ENCODE peak calls at places on chromosome 4, in six cellular contexts. W is fibroblast of lung, K is cardiac muscle cell, D is foreskin fibroblast, A is ovary, J is lower leg skin. R is an unnamed sample.

GRCh38 chr4:106301393-106302084 is 14.5 kb downstream of the TBCK start:
- DNase-seq in W (no peak), K (peak), D (peak), A (no peak), J (no peak), R (no peak)

GRCh38 chr4:55615008-55615407 is 21.1 kb downstream of the NMU start:
- DNase-seq in W (no peak), K (no peak), D (no peak), A (no peak), J (no peak), R (no peak)

GRCh38 chr4:126318376-126318775 is 1003.6 kb downstream of the FAT4 start:
- DNase-seq in W (no peak), K (no peak), D (no peak), A (no peak), J (no peak), R (no peak)

GRCh38 chr4:46445689-46446339 is 55.9 kb upstream of the GABRA2 start:
- DNase-seq in W (no peak), K (no peak), D (no peak), A (no peak), J (no peak), R (no peak)

GRCh38 chr4:31727030-31727429 is 1006.9 kb downstream of the PCDH7 start:
- DNase-seq in W (no peak), K (no peak), D (no peak), A (no peak), J (no peak), R (no peak)

GRCh38 chr4:67885727-67886126 is 1.9 kb upstream of the TMPRSS11D start:
- DNase-seq in W (peak), K (peak), D (peak), A (no peak), J (no peak), R (no peak)

GRCh38 chr4:184831153-184831552 is 5.4 kb upstream of the ACSL1 start:
- DNase-seq in W (no peak), K (no peak), D (no peak), A (no peak), J (no peak), R (no peak)

GRCh38 chr4:119897260-119897659 is 169.4 kb downstream of the MAD2L1 start:
- DNase-seq in W (no peak), K (no peak), D (no peak), A (no peak), J (no peak), R (no peak)

GRCh38 chr4:128068927-128069326 is 7.8 kb downstream of the LARP1B start:
- DNase-seq in W (peak), K (peak), D (peak), A (no peak), J (no peak), R (no peak)

GRCh38 chr4:6425911-6426310 is 46.5 kb downstream of the PPP2R2C start:
- DNase-seq in W (no peak), K (no peak), D (no peak), A (no peak), J (no peak), R (no peak)

GRCh38 chr4:112526061-112526460 is 10.1 kb upstream of the NEUROG2 start:
- DNase-seq in W (peak), K (no peak), D (peak), A (no peak), J (no peak), R (no peak)

GRCh38 chr4:163693776-163694175 is 199.3 kb downstream of the TMA16 start:
- DNase-seq in W (peak), K (no peak), D (peak), A (no peak), J (no peak), R (no peak)

GRCh38 chr4:162349395-162349794 is 185.6 kb upstream of the FSTL5 start:
- DNase-seq in W (no peak), K (no peak), D (no peak), A (no peak), J (no peak), R (no peak)

GRCh38 chr4:65665951-65666523 is 4.3 kb downstream of the EPHA5 start:
- DNase-seq in W (peak), K (no peak), D (no peak), A (no peak), J (no peak), R (no peak)

GRCh38 chr4:19684079-19684478 is 567.6 kb upstream of the SLIT2 start:
- DNase-seq in W (no peak), K (no peak), D (peak), A (no peak), J (no peak), R (no peak)

GRCh38 chr4:54902261-54902660 is 223.1 kb downstream of the KDR start:
- DNase-seq in W (peak), K (peak), D (peak), A (no peak), J (no peak), R (no peak)

GRCh38 chr4:166675411-166675810 is 558.9 kb downstream of the SPOCK3 start:
- DNase-seq in W (peak), K (peak), D (peak), A (no peak), J (no peak), R (no peak)

GRCh38 chr4:100555791-100556190 is 38.0 kb upstream of the EMCN start:
- DNase-seq in W (peak), K (peak), D (no peak), A (no peak), J (no peak), R (no peak)

DNA sequence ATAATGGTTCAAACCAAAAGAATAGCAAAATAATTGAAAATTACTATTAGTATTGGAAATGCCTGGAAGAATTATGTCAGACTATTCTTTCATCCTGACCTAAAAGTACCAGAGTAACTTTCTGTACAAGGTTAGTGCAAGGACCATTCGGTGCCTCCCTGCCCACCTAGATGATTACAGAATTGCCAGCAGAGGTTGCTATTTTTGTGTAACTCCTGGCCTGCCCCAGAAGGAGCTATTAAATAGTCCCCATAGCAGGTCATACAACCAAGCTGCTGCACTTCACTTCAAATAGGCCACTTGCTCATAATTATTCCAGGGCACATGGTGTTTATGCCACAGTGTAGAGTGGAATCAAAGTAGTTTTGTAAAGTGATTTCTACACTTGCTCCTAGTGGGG is 831.1 kb upstream of the PABPC4L start:
- DNase-seq in W (no peak), K (no peak), D (no peak), A (no peak), J (no peak), R (no peak)
- TF ChIP-seq CTCF in W (no peak), K (no peak), D (no peak), A (no peak), J (no peak), R (no peak)

DNA sequence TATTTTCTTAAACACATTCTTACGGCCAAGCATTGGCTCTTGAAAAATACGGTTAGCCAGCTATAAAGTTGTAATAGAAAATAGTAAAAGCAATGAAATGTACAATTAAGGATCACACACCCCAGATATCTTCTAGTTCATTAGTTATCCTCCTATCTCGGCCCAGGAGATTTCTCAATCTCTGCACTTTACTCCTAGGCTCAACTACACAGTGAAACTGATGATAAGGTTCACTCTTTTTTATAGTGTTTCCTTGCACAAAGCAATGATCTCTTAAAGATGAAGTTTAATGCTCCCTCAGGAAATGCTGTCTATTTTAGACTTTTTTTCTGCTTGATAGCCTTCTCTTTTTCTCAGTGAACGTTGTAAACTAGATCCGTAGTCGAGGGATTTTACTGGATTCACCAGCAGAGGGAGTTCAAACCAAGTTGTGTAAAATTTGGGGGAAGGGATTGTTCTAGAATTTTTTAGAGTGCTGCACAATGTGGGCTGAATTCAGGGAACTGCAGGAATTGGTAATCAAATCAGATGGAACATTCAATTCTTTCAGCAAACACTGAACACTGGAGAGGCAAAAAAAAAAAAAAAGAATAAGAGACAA is 269.5 kb downstream of the GBA3 start:
- DNase-seq in W (peak), K (peak), D (peak), A (no peak), J (no peak), R (no peak)
- TF ChIP-seq CTCF in W (peak), K (peak), D (peak), A (no peak), J (no peak), R (peak)

GRCh38 chr4:37528161-37528560 is 158.0 kb downstream of the RELL1 start:
- DNase-seq in W (no peak), K (peak), D (no peak), A (no peak), J (no peak), R (no peak)
- TF ChIP-seq CTCF in W (no peak), K (no peak), D (no peak), A (no peak), J (no peak), R (no peak)

GRCh38 chr4:56723831-56724230 is 42.7 kb upstream of the HOPX start:
- DNase-seq in W (no peak), K (no peak), D (no peak), A (no peak), J (no peak), R (no peak)
- TF ChIP-seq CTCF in W (no peak), K (no peak), D (no peak), A (no peak), J (no peak), R (no peak)

DNA sequence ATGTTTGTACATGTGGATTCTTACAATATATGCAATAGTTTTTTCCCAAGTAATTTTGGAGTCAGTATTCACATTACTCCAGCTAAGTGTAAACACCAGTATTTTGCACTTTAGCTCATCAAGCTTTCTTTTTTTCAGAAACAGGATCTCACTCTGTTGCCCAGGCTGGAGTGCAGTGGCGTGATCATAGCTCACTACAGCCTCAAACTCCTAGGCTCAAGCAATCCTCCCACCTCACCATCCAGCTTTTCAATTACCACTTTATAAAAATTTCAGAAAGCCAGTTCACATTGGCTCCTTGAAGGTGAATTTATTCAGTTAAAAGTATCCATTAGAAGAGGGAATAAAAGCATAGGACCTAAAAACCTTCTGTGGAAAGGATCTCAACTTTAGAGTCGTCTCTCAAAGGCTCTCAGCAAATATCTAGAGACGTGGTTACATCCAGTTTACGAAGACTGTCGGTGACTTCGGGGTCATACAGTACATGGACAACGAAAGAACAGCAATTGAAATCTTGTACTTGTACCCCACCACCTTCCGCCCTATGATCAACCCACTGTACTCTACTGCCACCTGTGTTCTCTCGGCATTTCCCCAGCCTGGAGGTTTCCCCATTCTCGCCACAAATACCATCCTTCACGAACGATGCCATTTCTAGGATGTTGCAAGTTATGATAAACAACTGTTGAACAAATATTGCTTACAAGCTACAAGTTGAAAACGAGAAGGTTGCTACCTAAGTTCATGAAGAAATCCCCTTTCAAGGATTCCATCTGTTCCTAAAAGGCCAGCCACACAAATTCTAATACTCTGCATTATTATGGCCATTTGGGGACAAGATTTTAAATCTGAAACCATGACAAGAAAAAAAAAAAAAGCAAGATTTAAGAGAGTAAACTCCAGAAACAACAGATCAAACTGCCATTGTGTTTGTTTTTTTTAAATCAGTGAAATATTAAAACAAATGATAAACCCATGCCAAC is 1.8 kb downstream of the APBB2 start:
- DNase-seq in W (peak), K (peak), D (peak), A (no peak), J (peak), R (no peak)
- TF ChIP-seq CTCF in W (peak), K (peak), D (peak), A (peak), J (no peak), R (peak)

R was measured in upper lobe of right lung.